ENCODE peak calls at places on chromosomes 12 and 14, in seven cellular contexts. B, E, D, M, Y, Z and H are unnamed samples.

GRCh38 chr12:113889806-113890581 is 76.1 kb downstream of the RBM19 start:
- DNase-seq in B (no peak), E (no peak), D (peak), M (no peak), Y (no peak), Z (no peak), H (no peak)

GRCh38 chr12:89733579-89734201 is 25.1 kb upstream of the ATP2B1 start:
- DNase-seq in B (peak), E (no peak), D (peak), M (peak), Y (peak), Z (no peak), H (no peak)

GRCh38 chr12:388547-389137 is 478 bp downstream of the KDM5A start:
- DNase-seq in B (peak), E (no peak), D (peak), M (peak), Y (peak), Z (peak), H (peak)

GRCh38 chr12:104627231-104627974 is 170.7 kb downstream of the CHST11 start:
- DNase-seq in B (no peak), E (no peak), D (no peak), M (no peak), Y (no peak), Z (no peak), H (no peak)

GRCh38 chr12:38666425-38666824 is 239.0 kb downstream of the CPNE8 start:
- DNase-seq in B (no peak), E (no peak), D (no peak), M (no peak), Y (no peak), Z (no peak), H (no peak)

GRCh38 chr12:55515696-55516095 is 23.5 kb downstream of the OR6C68 start:
- DNase-seq in B (no peak), E (no peak), D (no peak), M (peak), Y (no peak), Z (peak), H (peak)

GRCh38 chr14:37587438-37587837 is 7.6 kb downstream of the FOXA1 start:
- DNase-seq in B (no peak), E (no peak), D (no peak), M (no peak), Y (no peak), Z (no peak), H (no peak)

GRCh38 chr12:2248901-2249381 is 196.2 kb downstream of the CACNA1C start:
- DNase-seq in B (no peak), E (no peak), D (no peak), M (no peak), Y (peak), Z (peak), H (peak)

GRCh38 chr12:51890135-51890464 is 2.2 kb downstream of the ANKRD33 start:
- DNase-seq in B (no peak), E (no peak), D (no peak), M (no peak), Y (no peak), Z (peak), H (no peak)

GRCh38 chr12:132771126-132771838 is 9.7 kb upstream of the ANKLE2 start:
- DNase-seq in B (no peak), E (no peak), D (peak), M (no peak), Y (no peak), Z (peak), H (no peak)

GRCh38 chr14:99231850-99232401 is 40.1 kb downstream of the BCL11B start:
- DNase-seq in B (no peak), E (peak), D (peak), M (no peak), Y (no peak), Z (no peak), H (no peak)

GRCh38 chr14:59215353-59215752 is 26.9 kb downstream of the DAAM1 start:
- DNase-seq in B (no peak), E (no peak), D (peak), M (no peak), Y (no peak), Z (peak), H (no peak)

GRCh38 chr12:32435921-32436710 is 36.8 kb downstream of the FGD4 start:
- DNase-seq in B (no peak), E (no peak), D (peak), M (peak), Y (peak), Z (no peak), H (no peak)

GRCh38 chr14:36996133-36996856 is 176.1 kb downstream of the SLC25A21 start:
- DNase-seq in B (peak), E (no peak), D (peak), M (peak), Y (peak), Z (no peak), H (no peak)

GRCh38 chr12:80559766-80560165 is 115.7 kb downstream of the PTPRQ start:
- DNase-seq in B (no peak), E (no peak), D (no peak), M (no peak), Y (no peak), Z (no peak), H (no peak)

GRCh38 chr12:115182239-115182638 is 498.3 kb upstream of the TBX3 start:
- DNase-seq in B (no peak), E (no peak), D (no peak), M (no peak), Y (no peak), Z (no peak), H (no peak)

GRCh38 chr14:70822706-70823185 is 13.4 kb upstream of the MAP3K9 start:
- DNase-seq in B (no peak), E (peak), D (peak), M (no peak), Y (peak), Z (peak), H (no peak)

GRCh38 chr14:69154779-69155178 is 1.9 kb upstream of the DCAF5 start:
- DNase-seq in B (no peak), E (no peak), D (peak), M (peak), Y (peak), Z (peak), H (peak)

GRCh38 chr12:3313066-3313465 is 177.9 kb upstream of the PRMT8 start:
- DNase-seq in B (no peak), E (no peak), D (peak), M (peak), Y (peak), Z (peak), H (no peak)

GRCh38 chr12:39619316-39619659 is 315 bp downstream of the ABCD2 start:
- DNase-seq in B (no peak), E (no peak), D (no peak), M (no peak), Y (no peak), Z (no peak), H (no peak)

GRCh38 chr14:61262082-61262481 is 19.1 kb downstream of the TMEM30B start:
- DNase-seq in B (no peak), E (no peak), D (peak), M (peak), Y (no peak), Z (no peak), H (no peak)
- H2AFZ ChIP-seq in B (no peak), E (no peak), D (no peak), M (no peak), Y (no peak), Z (no peak), H (no peak)

DNA sequence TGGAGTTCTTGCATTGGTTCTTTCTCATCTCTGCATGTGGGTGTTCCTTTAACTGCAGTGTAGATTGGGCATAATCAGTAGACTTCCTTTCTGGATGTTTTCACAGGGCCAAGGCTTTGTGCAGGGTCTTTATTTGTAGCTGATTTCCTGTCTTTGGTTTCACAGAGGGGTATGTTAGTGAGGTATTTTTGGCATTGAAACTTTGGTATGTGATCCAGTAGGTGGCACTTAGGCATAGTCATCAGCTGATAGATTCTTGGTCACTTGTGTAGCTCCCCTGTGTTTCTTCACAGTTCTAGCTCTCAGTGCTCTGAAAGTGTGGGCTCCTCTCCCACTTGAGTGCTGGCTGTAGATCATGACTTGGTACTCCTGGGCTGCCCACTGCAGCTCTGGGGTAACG is 52.7 kb upstream of the LMO3 start:
- DNase-seq in B (no peak), E (no peak), D (no peak), M (no peak), Y (no peak), Z (no peak), H (no peak)
- H2AFZ ChIP-seq in B (no peak), E (no peak), D (no peak), M (no peak), Y (no peak), Z (no peak), H (no peak)

GRCh38 chr14:31926652-31927347 is 150.3 kb upstream of the ARHGAP5 start:
- DNase-seq in B (no peak), E (no peak), D (peak), M (no peak), Y (peak), Z (no peak), H (no peak)
- H2AFZ ChIP-seq in B (no peak), E (peak), D (no peak), M (no peak), Y (no peak), Z (no peak), H (peak)

DNA sequence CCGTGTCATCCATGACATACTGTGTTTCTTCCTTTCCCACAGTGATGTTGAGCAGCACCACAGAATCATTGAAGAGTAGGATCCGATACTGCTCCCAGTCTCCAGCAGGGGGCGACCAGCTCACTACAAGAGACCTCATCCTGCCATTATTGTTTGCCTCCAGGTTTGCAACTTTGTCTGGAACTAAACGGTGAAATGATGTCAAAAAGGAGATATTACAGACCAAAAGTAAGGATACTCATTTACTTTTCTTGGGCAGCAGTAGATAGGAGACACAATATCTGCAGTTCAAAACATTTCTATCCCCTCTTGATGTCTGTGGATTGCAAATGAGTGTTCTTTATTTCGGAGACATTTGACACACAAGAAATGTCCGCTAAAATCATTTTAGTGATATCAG is 47.2 kb downstream of the PTPRB start:
- DNase-seq in B (peak), E (peak), D (peak), M (peak), Y (peak), Z (peak), H (peak)
- H2AFZ ChIP-seq in B (peak), E (peak), D (peak), M (peak), Y (no peak), Z (no peak), H (peak)

GRCh38 chr12:66087365-66087943 is 43.1 kb downstream of the LLPH start:
- DNase-seq in B (peak), E (peak), D (peak), M (peak), Y (peak), Z (peak), H (peak)
- H2AFZ ChIP-seq in B (no peak), E (no peak), D (no peak), M (peak), Y (no peak), Z (peak), H (no peak)

GRCh38 chr14:90560529-90560928 is 163.7 kb downstream of the CALM1 start:
- DNase-seq in B (no peak), E (no peak), D (no peak), M (no peak), Y (no peak), Z (no peak), H (no peak)
- H2AFZ ChIP-seq in B (no peak), E (no peak), D (no peak), M (no peak), Y (no peak), Z (no peak), H (no peak)

DNA sequence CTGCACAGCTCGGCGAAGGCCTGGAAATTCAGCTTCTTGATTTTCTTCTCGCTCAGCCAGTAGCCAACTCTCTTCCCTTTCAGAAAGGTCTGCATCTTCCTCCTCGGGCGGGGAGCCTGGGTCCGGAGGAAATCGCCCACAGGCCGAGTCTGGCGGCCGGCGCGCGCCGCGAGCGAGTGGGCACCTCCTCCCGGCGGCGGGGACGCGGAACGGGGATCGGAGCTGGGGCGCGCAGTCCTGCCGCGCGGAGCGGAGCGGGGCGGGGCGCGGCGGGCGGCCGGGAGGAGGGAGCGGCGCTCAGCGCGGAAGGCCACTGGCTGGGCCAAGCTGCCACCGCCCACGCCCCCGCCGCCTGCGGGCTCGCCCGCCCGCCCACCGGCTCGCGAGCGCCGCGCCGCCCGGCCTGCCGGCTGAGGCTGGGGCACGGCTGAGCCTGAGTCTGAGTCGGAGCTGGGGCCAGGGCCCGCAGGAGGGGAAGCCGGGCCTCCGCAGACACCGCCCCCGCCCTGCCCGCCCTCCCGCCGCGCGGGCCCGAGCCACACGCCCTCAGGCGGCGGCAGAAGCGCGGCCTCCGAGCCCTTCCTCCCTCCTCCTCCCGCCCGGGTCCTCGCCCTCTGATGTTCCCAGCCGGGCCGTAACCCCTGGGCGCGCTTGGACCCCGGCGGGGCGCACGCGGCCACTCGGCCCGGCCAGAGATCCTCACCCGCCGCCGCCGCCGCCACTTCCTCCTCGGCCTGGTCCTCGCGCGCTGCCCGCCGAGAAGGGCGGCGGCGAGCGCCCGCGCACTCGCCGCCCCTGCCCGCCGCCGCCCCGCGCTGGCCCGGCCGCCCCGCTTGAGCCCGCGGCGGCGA is 431 bp downstream of the ITPK1 start:
- DNase-seq in B (peak), E (peak), D (peak), M (peak), Y (peak), Z (peak), H (peak)
- H2AFZ ChIP-seq in B (peak), E (peak), D (peak), M (peak), Y (peak), Z (peak), H (peak)

GRCh38 chr12:76999157-76999556 is 66.2 kb downstream of the E2F7 start:
- DNase-seq in B (no peak), E (no peak), D (no peak), M (no peak), Y (no peak), Z (no peak), H (no peak)

GRCh38 chr12:77001181-77001758 is 64.1 kb downstream of the E2F7 start:
- DNase-seq in B (no peak), E (no peak), D (no peak), M (no peak), Y (no peak), Z (no peak), H (no peak)

GRCh38 chr12:77002382-77002781 is 63.0 kb downstream of the E2F7 start:
- DNase-seq in B (no peak), E (no peak), D (no peak), M (no peak), Y (no peak), Z (no peak), H (no peak)

DNA sequence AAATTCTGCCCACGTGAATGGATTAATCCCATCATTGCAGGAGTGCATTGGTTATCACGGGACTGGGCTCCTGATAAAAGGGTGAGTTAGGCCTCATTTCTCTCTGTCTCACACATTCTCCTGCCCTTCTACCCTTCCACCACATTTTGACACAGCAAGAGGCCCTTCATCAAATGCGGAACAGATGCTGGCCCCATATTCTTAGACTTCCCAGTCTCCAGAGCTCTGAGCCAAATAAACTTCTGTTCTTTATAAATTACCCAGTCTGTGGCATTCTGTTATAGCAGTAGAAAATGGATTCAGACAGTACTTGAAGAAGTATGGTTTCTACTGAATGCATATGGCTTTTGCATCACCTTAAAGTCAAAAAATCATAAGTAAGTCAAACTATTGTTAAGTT is 68.4 kb downstream of the E2F7 start:
- DNase-seq in B (no peak), E (no peak), D (no peak), M (no peak), Y (no peak), Z (no peak), H (no peak)
- H2AFZ ChIP-seq in B (no peak), E (no peak), D (no peak), M (no peak), Y (no peak), Z (no peak), H (no peak)

GRCh38 chr12:85659754-85660530 is 176.3 kb downstream of the RASSF9 start:
- DNase-seq in B (no peak), E (no peak), D (no peak), M (no peak), Y (no peak), Z (no peak), H (no peak)
- H2AFZ ChIP-seq in B (no peak), E (no peak), D (no peak), M (no peak), Y (no peak), Z (no peak), H (no peak)

DNA sequence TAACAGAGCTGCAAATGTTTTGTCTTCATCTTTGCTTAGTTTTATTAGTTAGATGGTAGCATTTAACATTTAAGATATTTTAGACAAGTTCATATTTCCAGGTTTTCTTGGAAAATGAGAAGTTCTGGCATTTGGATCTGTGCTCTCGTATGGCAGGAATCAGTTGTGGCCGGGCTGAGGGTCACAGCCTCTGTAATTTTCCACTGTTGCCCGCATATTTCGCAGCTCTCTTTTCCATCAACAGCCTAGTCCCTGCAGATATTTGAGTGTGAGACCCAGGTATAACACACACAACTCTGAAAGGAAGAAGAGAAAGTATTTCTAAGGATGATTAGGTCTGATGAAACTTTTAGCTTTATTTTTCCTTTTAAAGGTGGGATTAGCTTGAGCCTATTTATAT is 158.7 kb downstream of the C12orf50 start:
- DNase-seq in B (no peak), E (no peak), D (no peak), M (no peak), Y (no peak), Z (no peak), H (no peak)
- H2AFZ ChIP-seq in B (no peak), E (peak), D (no peak), M (no peak), Y (no peak), Z (no peak), H (no peak)